ENCODE peak calls at places on chromosomes 4 and X, in ten cellular contexts. C is GM23248; H is thoracic aorta; A is uterus; P is GM23338; J is MM.1S; D is CD4-positive, alpha-beta T cell; S is right cardiac atrium; U is ovary; M is fibroblast of lung. X is an unnamed sample.

GRCh38 chrX:100636321-100636991 is at the start of gene TSPAN6:
- DNase-seq in C (peak), H (no peak), A (peak), P (peak), J (peak), D (peak), S (peak), U (peak), M (peak), X (no peak)

GRCh38 chrX:21926527-21927278 is 13.8 kb upstream of the SMS start:
- DNase-seq in C (peak), H (no peak), A (no peak), P (peak), J (peak), D (no peak), S (no peak), U (no peak), M (peak), X (peak)

GRCh38 chr4:114257516-114257915 is 278.1 kb upstream of the ARSJ start:
- DNase-seq in C (peak), H (no peak), A (no peak), P (no peak), J (no peak), D (no peak), S (no peak), U (no peak), M (peak), X (no peak)

GRCh38 chrX:135484636-135485289 is 35.7 kb upstream of the INTS6L start:
- DNase-seq in C (peak), H (no peak), A (no peak), P (peak), J (peak), D (no peak), S (no peak), U (no peak), M (peak), X (no peak)

GRCh38 chr4:173243917-173244658 is 75.5 kb downstream of the GALNT7 start:
- DNase-seq in C (no peak), H (no peak), A (no peak), P (no peak), J (no peak), D (no peak), S (no peak), U (no peak), M (no peak), X (no peak)

GRCh38 chrX:110211340-110211739 is 106.5 kb downstream of the AMMECR1 start:
- DNase-seq in C (no peak), H (no peak), A (no peak), P (no peak), J (no peak), D (no peak), S (no peak), U (no peak), M (no peak), X (no peak)

GRCh38 chr4:21134994-21135393 is 434.7 kb downstream of the PACRGL start:
- DNase-seq in C (peak), H (no peak), A (no peak), P (peak), J (peak), D (no peak), S (no peak), U (no peak), M (peak), X (no peak)

GRCh38 chr4:21948347-21949072 is at the start of gene KCNIP4:
- DNase-seq in C (peak), H (no peak), A (peak), P (peak), J (peak), D (no peak), S (peak), U (peak), M (peak), X (no peak)

GRCh38 chr4:1802151-1802715 is 9.1 kb downstream of the FGFR3 start:
- DNase-seq in C (peak), H (no peak), A (no peak), P (no peak), J (no peak), D (no peak), S (peak), U (no peak), M (peak), X (no peak)

GRCh38 chr4:122503214-122503613 is 46.7 kb upstream of the IL2 start:
- DNase-seq in C (no peak), H (no peak), A (no peak), P (no peak), J (no peak), D (no peak), S (no peak), U (no peak), M (no peak), X (no peak)

GRCh38 chrX:133697656-133698055 is 282.4 kb upstream of the GPC4 start:
- DNase-seq in C (peak), H (no peak), A (no peak), P (no peak), J (no peak), D (no peak), S (no peak), U (no peak), M (no peak), X (no peak)

GRCh38 chrX:51144828-51145442 is 187.7 kb upstream of the NUDT10 start:
- DNase-seq in C (peak), H (no peak), A (no peak), P (peak), J (peak), D (no peak), S (no peak), U (no peak), M (peak), X (no peak)

GRCh38 chrX:102902355-102902754 is 34.7 kb upstream of the RAB40AL start:
- DNase-seq in C (no peak), H (no peak), A (no peak), P (no peak), J (no peak), D (no peak), S (no peak), U (no peak), M (no peak), X (no peak)

GRCh38 chrX:119489212-119490074 is 21.2 kb downstream of the SLC25A5 start:
- DNase-seq in C (no peak), H (no peak), A (no peak), P (no peak), J (no peak), D (no peak), S (no peak), U (no peak), M (no peak), X (no peak)

GRCh38 chrX:115173181-115173580 is 16.0 kb upstream of the RBMXL3 start:
- DNase-seq in C (no peak), H (no peak), A (no peak), P (peak), J (no peak), D (no peak), S (no peak), U (no peak), M (no peak), X (no peak)

GRCh38 chr4:14415146-14415545 is 587.1 kb upstream of the CPEB2 start:
- DNase-seq in C (peak), H (no peak), A (no peak), P (peak), J (no peak), D (no peak), S (no peak), U (no peak), M (peak), X (no peak)

GRCh38 chrX:71210829-71211228 is 12.2 kb upstream of the GJB1 start:
- DNase-seq in C (peak), H (no peak), A (no peak), P (no peak), J (no peak), D (no peak), S (no peak), U (no peak), M (peak), X (no peak)

GRCh38 chr4:14767142-14767541 is 235.1 kb upstream of the CPEB2 start:
- DNase-seq in C (no peak), H (no peak), A (no peak), P (no peak), J (peak), D (no peak), S (no peak), U (no peak), M (no peak), X (no peak)

GRCh38 chr4:26839016-26839415 is 21.6 kb upstream of the STIM2 start:
- DNase-seq in C (no peak), H (no peak), A (no peak), P (no peak), J (no peak), D (no peak), S (no peak), U (no peak), M (peak), X (no peak)

GRCh38 chr4:22463179-22463578 is 52.7 kb downstream of the ADGRA3 start:
- DNase-seq in C (no peak), H (no peak), A (no peak), P (peak), J (no peak), D (no peak), S (no peak), U (no peak), M (no peak), X (no peak)

GRCh38 chr4:2483237-2483636 is 14.3 kb downstream of the RNF4 start:
- DNase-seq in C (no peak), H (no peak), A (no peak), P (no peak), J (no peak), D (no peak), S (no peak), U (no peak), M (no peak), X (no peak)

GRCh38 chr4:78019494-78019893 is 37.6 kb upstream of the FRAS1 start:
- DNase-seq in C (no peak), H (no peak), A (no peak), P (no peak), J (no peak), D (no peak), S (no peak), U (no peak), M (peak), X (no peak)

DNA sequence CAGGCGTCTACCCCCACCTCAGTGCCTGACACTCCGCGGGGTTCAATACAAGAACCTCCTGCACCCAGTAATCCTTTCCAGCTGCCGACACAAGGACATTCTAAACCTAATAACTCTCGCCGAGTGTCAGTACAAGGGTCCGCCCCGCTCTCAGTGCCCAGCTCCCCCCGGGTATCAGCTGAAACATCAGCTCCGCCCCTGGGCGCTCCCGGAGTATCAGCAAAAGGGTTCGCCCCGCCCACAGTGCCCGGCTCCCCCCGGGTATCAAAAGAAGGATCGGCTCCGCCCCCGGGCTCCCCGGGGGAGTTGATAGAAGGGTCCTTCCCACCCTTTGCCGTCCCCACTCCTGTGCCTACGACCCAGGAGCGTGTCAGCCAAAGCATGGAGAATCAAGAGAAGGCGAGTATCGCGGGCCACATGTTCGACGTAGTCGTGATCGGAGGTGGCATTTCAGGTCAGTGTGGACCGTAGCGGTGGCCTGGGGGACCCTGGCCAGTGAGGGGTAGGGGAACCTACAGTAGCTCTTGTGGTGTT is at the start of gene MAOA:
- DNase-seq in C (no peak), H (peak), A (peak), P (peak), J (no peak), D (no peak), S (peak), U (peak), M (peak), X (no peak)
- H3K27ac ChIP-seq in C (no peak), H (peak), A (peak), P (no peak), J (no peak), D (no peak), S (peak), U (peak), M (peak), X (peak)

GRCh38 chr4:80365928-80366327 is 30.4 kb downstream of the CFAP299 start:
- DNase-seq in C (peak), H (no peak), A (no peak), P (peak), J (peak), D (peak), S (peak), U (peak), M (peak), X (peak)

GRCh38 chr4:80361329-80361900 is 25.9 kb downstream of the CFAP299 start:
- DNase-seq in C (peak), H (no peak), A (no peak), P (peak), J (peak), D (no peak), S (no peak), U (no peak), M (peak), X (no peak)

GRCh38 chr4:80360900-80361299 is 25.4 kb downstream of the CFAP299 start:
- DNase-seq in C (no peak), H (no peak), A (no peak), P (no peak), J (no peak), D (no peak), S (no peak), U (no peak), M (peak), X (no peak)

GRCh38 chr4:80360102-80360501 is 24.6 kb downstream of the CFAP299 start:
- DNase-seq in C (no peak), H (no peak), A (no peak), P (peak), J (no peak), D (no peak), S (no peak), U (no peak), M (no peak), X (no peak)

GRCh38 chr4:80362578-80363181 is 27.1 kb downstream of the CFAP299 start:
- DNase-seq in C (peak), H (no peak), A (no peak), P (peak), J (peak), D (peak), S (peak), U (peak), M (peak), X (no peak)
- H3K27ac ChIP-seq in C (no peak), H (no peak), A (no peak), P (no peak), J (no peak), D (no peak), S (no peak), U (no peak), M (no peak), X (no peak)

DNA sequence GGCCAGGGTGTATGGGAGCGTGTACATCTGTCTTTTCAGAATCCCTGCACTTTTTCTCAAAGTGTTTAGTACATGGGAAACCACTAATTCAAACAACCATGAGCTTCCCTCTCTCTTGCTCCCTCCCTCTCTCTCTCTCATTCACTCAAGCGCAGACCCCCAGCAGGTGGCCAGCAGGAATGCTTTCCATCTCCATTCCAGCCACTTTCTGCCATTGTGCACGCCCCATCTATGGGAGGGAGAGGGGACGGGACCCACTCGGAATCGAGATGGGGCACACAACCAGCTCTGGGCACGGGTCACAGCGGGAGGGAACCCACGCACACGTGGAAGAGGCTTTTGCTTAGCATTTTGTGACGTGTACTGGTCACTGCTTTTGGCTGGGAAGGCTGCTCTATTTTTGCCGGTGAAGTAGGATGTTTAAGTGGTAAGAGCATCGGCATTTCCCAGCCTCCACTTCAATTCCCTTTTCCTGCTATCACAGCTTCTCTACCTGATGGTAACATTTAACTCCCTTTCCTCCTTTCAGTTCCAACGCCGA is 84.3 kb downstream of the IRF2 start:
- DNase-seq in C (no peak), H (no peak), A (no peak), P (peak), J (no peak), D (no peak), S (no peak), U (no peak), M (no peak), X (no peak)
- H3K27ac ChIP-seq in C (no peak), H (no peak), A (no peak), P (peak), J (no peak), D (no peak), S (no peak), U (no peak), M (no peak), X (no peak)

DNA sequence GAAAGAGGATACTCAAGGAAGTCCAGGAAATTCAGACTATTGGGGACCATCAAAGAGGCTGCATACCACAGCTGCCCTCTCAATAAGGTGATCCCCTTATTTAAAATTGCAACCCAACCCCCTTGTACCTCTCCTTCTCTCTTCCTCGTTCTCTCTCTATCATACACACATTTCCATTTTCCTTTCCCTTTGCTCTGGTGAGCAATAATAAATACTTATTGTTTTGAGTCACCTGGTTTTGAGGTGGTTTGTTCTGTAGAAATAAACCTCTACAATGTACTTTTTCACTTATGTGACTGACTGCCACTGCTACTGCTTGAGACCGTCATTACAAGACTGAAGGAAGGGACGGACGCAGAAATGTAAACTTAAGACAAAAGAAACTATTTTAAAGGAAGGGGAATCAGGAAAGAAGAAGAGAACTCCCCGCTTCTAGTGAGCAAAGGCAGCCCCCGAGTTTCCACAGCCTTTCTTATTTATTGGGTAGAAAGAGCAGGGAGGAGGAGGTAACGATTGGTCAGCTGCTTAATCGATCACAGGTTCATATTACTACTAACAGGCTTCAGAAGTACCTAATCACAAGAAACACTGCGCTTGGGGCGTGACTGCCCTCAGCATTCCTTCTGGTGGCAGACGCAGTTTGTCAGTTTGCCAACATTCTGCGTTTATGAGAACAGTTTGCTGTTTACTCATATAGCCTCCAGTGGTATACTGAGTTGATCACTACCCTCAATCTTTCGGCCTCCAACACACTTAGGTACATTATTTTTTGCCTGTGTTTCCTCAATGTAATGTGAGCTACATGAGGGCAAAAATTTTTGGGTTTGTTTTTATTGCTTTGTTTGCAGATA is 16.9 kb upstream of the TMEM165 start:
- DNase-seq in C (no peak), H (no peak), A (no peak), P (no peak), J (no peak), D (no peak), S (no peak), U (no peak), M (no peak), X (peak)
- H3K27ac ChIP-seq in C (no peak), H (no peak), A (no peak), P (no peak), J (no peak), D (no peak), S (no peak), U (no peak), M (no peak), X (peak)

DNA sequence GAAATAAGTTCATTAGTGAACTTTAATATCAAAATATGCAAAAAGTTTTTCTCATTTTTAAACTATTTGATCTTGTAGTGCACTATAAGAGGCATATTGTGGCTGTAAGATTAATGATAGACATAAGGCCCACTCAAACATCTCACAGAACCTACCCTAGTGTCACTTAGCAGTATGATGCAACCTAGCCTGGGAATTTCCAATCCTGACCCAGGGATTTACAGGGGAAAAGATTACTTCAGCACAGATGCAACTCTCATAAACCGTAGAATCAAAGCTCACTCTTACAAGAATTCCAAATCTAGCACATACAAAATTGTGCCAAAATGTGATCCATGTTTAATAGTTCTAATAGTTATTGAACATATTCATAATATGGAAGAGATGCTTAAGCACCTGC is 272.0 kb downstream of the PABPC4L start:
- DNase-seq in C (no peak), H (no peak), A (no peak), P (no peak), J (no peak), D (no peak), S (no peak), U (no peak), M (peak), X (no peak)
- H3K27ac ChIP-seq in C (no peak), H (no peak), A (no peak), P (no peak), J (no peak), D (no peak), S (no peak), U (no peak), M (no peak), X (no peak)

GRCh38 chr4:101306225-101306624 is 41.1 kb downstream of the PPP3CA start:
- DNase-seq in C (no peak), H (no peak), A (no peak), P (peak), J (peak), D (no peak), S (no peak), U (no peak), M (no peak), X (no peak)
- H3K27ac ChIP-seq in C (no peak), H (no peak), A (no peak), P (peak), J (no peak), D (no peak), S (no peak), U (no peak), M (no peak), X (no peak)

X was measured in epithelial cell of prostate.